ENCODE peak calls at places on chromosomes 1 and 21, in five cellular contexts. S is brain microvascular endothelial cell, E is MV-4-11, C is renal cortical epithelial cell, F is GM12865. Z is an unnamed sample.
A peak's percentile ranks its signal among the peaks of the same experiment; 100 is the strongest.

GRCh38 chr1:110672001-110672752 is 2.6 kb downstream of the KCNA3 start:
- DNase-seq in C (no peak), S (no peak), E (peak; percentile 76), F (peak; percentile 85), Z (peak; percentile 68)

GRCh38 chr21:27532081-27532480 is 565.2 kb upstream of the ADAMTS5 start:
- DNase-seq in F (no peak), C (peak; percentile 49), E (no peak), S (peak; percentile 63), Z (no peak)

GRCh38 chr1:56788588-56788987 is 30.6 kb downstream of the FYB2 start:
- DNase-seq in E (no peak), C (peak; percentile 68), S (peak; percentile 22), F (no peak), Z (no peak)

GRCh38 chr1:205656236-205656635 is 24.1 kb downstream of the SLC45A3 start:
- DNase-seq in F (no peak), E (peak; percentile 34), C (no peak), S (no peak), Z (no peak)

GRCh38 chr1:32753532-32754281 is 51.1 kb upstream of the SYNC start:
- DNase-seq in E (no peak), C (peak; percentile 37), S (no peak), F (peak; percentile 39), Z (peak; percentile 100)

GRCh38 chr1:27152829-27153548 is 1.9 kb downstream of the SLC9A1 start:
- DNase-seq in S (no peak), E (no peak), C (no peak), F (no peak), Z (no peak)

GRCh38 chr1:235424092-235424491 is 56.9 kb downstream of the TBCE start:
- DNase-seq in F (no peak), C (no peak), S (no peak), E (no peak), Z (no peak)

GRCh38 chr1:196866974-196867373 is 20.9 kb upstream of the CFHR4 start:
- DNase-seq in F (peak; percentile 19), E (no peak), C (no peak), S (no peak), Z (no peak)

GRCh38 chr1:71593523-71593922 is 512.7 kb upstream of the ZRANB2 start:
- DNase-seq in E (peak; percentile 58), S (no peak), C (no peak), F (peak; percentile 15), Z (no peak)

GRCh38 chr1:231748744-231749143 is 122.2 kb downstream of the DISC1 start:
- DNase-seq in C (no peak), S (no peak), F (no peak), E (no peak), Z (no peak)

GRCh38 chr1:9009438-9010366 is 16.5 kb downstream of the SLC2A7 start:
- DNase-seq in E (no peak), F (peak; percentile 72), S (peak; percentile 37), C (no peak), Z (peak; percentile 95)

GRCh38 chr1:109895720-109896504 is 14.7 kb upstream of the CSF1 start:
- DNase-seq in S (peak; percentile 44), C (peak; percentile 76), E (peak; percentile 70), F (no peak), Z (no peak)

GRCh38 chr1:218304281-218305039 is 19.4 kb downstream of the RRP15 start:
- DNase-seq in E (peak; percentile 81), S (peak; percentile 65), C (peak; percentile 46), F (no peak), Z (no peak)

GRCh38 chr1:173867141-173867752 is 542 bp downstream of the GAS5 start:
- DNase-seq in C (no peak), S (no peak), E (peak; percentile 11), F (no peak), Z (no peak)

GRCh38 chr1:29469457-29469856 is 233.1 kb downstream of the PTPRU start:
- DNase-seq in F (no peak), E (no peak), C (peak; percentile 48), S (no peak), Z (no peak)

GRCh38 chr1:119729044-119729443 is 17.3 kb downstream of the PHGDH start:
- DNase-seq in S (no peak), E (no peak), C (no peak), F (no peak), Z (no peak)

GRCh38 chr1:203547147-203547546 is 53.2 kb downstream of the OPTC start:
- DNase-seq in C (no peak), F (no peak), S (no peak), E (no peak), Z (no peak)

GRCh38 chr1:193115629-193116227 is 6.1 kb upstream of the CDC73 start:
- DNase-seq in E (no peak), F (no peak), C (peak; percentile 100), S (peak; percentile 98), Z (no peak)

GRCh38 chr1:232428781-232429530 is 201.0 kb downstream of the SIPA1L2 start:
- DNase-seq in C (no peak), S (peak; percentile 80), E (no peak), F (no peak), Z (no peak)

GRCh38 chr1:235624751-235625192 is 24.8 kb downstream of the GNG4 start:
- DNase-seq in C (peak; percentile 89), F (no peak), S (peak; percentile 46), E (peak; percentile 53), Z (no peak)

GRCh38 chr1:12771186-12771585 is 2.4 kb upstream of the PRAMEF12 start:
- DNase-seq in S (no peak), C (no peak), F (no peak), E (no peak), Z (peak; percentile 2)

GRCh38 chr1:198102454-198102791 is 54.4 kb upstream of the NEK7 start:
- DNase-seq in E (peak; percentile 74), C (no peak), F (no peak), S (no peak), Z (no peak)

GRCh38 chr1:87983841-87984240 is 655.2 kb downstream of the LMO4 start:
- DNase-seq in S (no peak), E (no peak), C (no peak), F (no peak), Z (no peak)

GRCh38 chr1:154970631-154971340 is at the start of gene SHC1:
- DNase-seq in C (peak; percentile 77), E (peak; percentile 53), S (peak; percentile 88), F (peak; percentile 82), Z (peak; percentile 98)

GRCh38 chr1:114154146-114154962 is 685 bp upstream of the SYT6 start:
- DNase-seq in E (no peak), F (no peak), S (no peak), C (no peak), Z (peak; percentile 87)

GRCh38 chr21:36511484-36512227 is 31.7 kb upstream of the CLDN14 start:
- DNase-seq in E (no peak), C (peak; percentile 11), F (no peak), S (no peak), Z (no peak)

GRCh38 chr1:54767526-54767925 is 3.2 kb upstream of the PARS2 start:
- DNase-seq in C (peak; percentile 54), F (no peak), E (no peak), S (no peak), Z (no peak)

GRCh38 chr1:156488566-156489165 is 11.9 kb downstream of the MEF2D start:
- DNase-seq in F (peak; percentile 89), S (no peak), E (no peak), C (no peak), Z (no peak)

GRCh38 chr21:27292229-27292628 is 325.3 kb upstream of the ADAMTS5 start:
- DNase-seq in S (no peak), E (no peak), C (peak; percentile 14), F (no peak), Z (no peak)

GRCh38 chr1:50348449-50349241 is 74.6 kb downstream of the DMRTA2 start:
- DNase-seq in C (peak; percentile 80), F (peak; percentile 63), E (peak; percentile 34), S (peak; percentile 66), Z (peak; percentile 85)

Z was measured in H7.